ENCODE peak calls at places on chromosome 1, in four cellular contexts. One of them, this sample, is unnamed.

GRCh38 chr1:12580054-12580887 is 37.7 kb downstream of the DHRS3 start:
- DNase-seq in IMR-90: peak
- DNase-seq in H1: no peak
- DNase-seq in GM12878: no peak
- DNase-seq in this sample: no peak

GRCh38 chr1:166870584-166870983 is 5.5 kb downstream of the TADA1 start:
- DNase-seq in IMR-90: no peak
- DNase-seq in GM12878: no peak
- DNase-seq in H1: no peak
- DNase-seq in this sample: no peak

GRCh38 chr1:64822621-64823020 is 77.7 kb downstream of the RAVER2 start:
- DNase-seq in H1: no peak
- DNase-seq in IMR-90: peak
- DNase-seq in GM12878: no peak
- DNase-seq in this sample: no peak

GRCh38 chr1:225863167-225863566 is 19.0 kb downstream of the TMEM63A start:
- DNase-seq in IMR-90: peak
- DNase-seq in H1: no peak
- DNase-seq in GM12878: no peak
- DNase-seq in this sample: no peak

GRCh38 chr1:234968470-234968869 is 160.2 kb downstream of the TOMM20 start:
- DNase-seq in GM12878: no peak
- DNase-seq in H1: no peak
- DNase-seq in IMR-90: no peak
- DNase-seq in this sample: no peak

GRCh38 chr1:201476670-201477344 is 7.8 kb upstream of the PHLDA3 start:
- DNase-seq in H1: no peak
- DNase-seq in IMR-90: no peak
- DNase-seq in GM12878: no peak
- DNase-seq in this sample: no peak

GRCh38 chr1:72649974-72650373 is 367.6 kb upstream of the NEGR1 start:
- DNase-seq in IMR-90: peak
- DNase-seq in H1: no peak
- DNase-seq in GM12878: no peak
- DNase-seq in this sample: no peak

GRCh38 chr1:73756817-73757216 is 441.2 kb downstream of the LRRIQ3 start:
- DNase-seq in GM12878: no peak
- DNase-seq in H1: no peak
- DNase-seq in IMR-90: no peak
- DNase-seq in this sample: no peak

GRCh38 chr1:225448146-225448805 is 20.4 kb upstream of the LBR start:
- DNase-seq in IMR-90: no peak
- DNase-seq in GM12878: no peak
- DNase-seq in H1: no peak
- DNase-seq in this sample: no peak

GRCh38 chr1:204649756-204650155 is 35.8 kb downstream of the LRRN2 start:
- DNase-seq in GM12878: no peak
- DNase-seq in IMR-90: no peak
- DNase-seq in H1: no peak
- DNase-seq in this sample: no peak

GRCh38 chr1:159977364-159978106 is 23.5 kb upstream of the SLAMF9 start:
- DNase-seq in GM12878: no peak
- DNase-seq in H1: no peak
- DNase-seq in IMR-90: no peak
- DNase-seq in this sample: no peak

GRCh38 chr1:240575976-240576666 is 35.8 kb downstream of the GREM2 start:
- DNase-seq in IMR-90: peak
- DNase-seq in GM12878: peak
- DNase-seq in H1: no peak
- DNase-seq in this sample: peak

GRCh38 chr1:87953732-87954344 is 625.2 kb downstream of the LMO4 start:
- DNase-seq in H1: no peak
- DNase-seq in IMR-90: peak
- DNase-seq in GM12878: no peak
- DNase-seq in this sample: peak

GRCh38 chr1:60073605-60074278 is at the start of gene C1orf87:
- DNase-seq in IMR-90: no peak
- DNase-seq in GM12878: no peak
- DNase-seq in H1: peak
- DNase-seq in this sample: peak

GRCh38 chr1:181504294-181505115 is 21.2 kb downstream of the CACNA1E start:
- DNase-seq in GM12878: peak
- DNase-seq in H1: peak
- DNase-seq in IMR-90: peak
- DNase-seq in this sample: peak

GRCh38 chr1:226365166-226365565 is 42.7 kb downstream of the PARP1 start:
- DNase-seq in GM12878: no peak
- DNase-seq in IMR-90: no peak
- DNase-seq in H1: no peak
- DNase-seq in this sample: no peak

GRCh38 chr1:161139765-161140164 is 7.3 kb upstream of the DEDD start:
- DNase-seq in IMR-90: peak
- DNase-seq in H1: no peak
- DNase-seq in GM12878: no peak
- DNase-seq in this sample: no peak

GRCh38 chr1:97906567-97907228 is 14.1 kb downstream of the DPYD start:
- DNase-seq in IMR-90: peak
- DNase-seq in H1: no peak
- DNase-seq in GM12878: no peak
- DNase-seq in this sample: no peak

GRCh38 chr1:74504125-74505065 is 8.0 kb downstream of the LRRC53 start:
- DNase-seq in IMR-90: peak
- DNase-seq in H1: no peak
- DNase-seq in GM12878: peak
- DNase-seq in this sample: peak

GRCh38 chr1:39957299-39958020 is 2.5 kb downstream of the MFSD2A start:
- DNase-seq in H1: no peak
- DNase-seq in IMR-90: peak
- DNase-seq in GM12878: no peak
- DNase-seq in this sample: no peak

GRCh38 chr1:158037876-158038359 is 44.5 kb downstream of the KIRREL1 start:
- DNase-seq in H1: no peak
- DNase-seq in IMR-90: peak
- DNase-seq in GM12878: no peak
- DNase-seq in this sample: no peak

GRCh38 chr1:23807453-23807852 is 6.9 kb upstream of the GALE start:
- DNase-seq in IMR-90: no peak
- DNase-seq in H1: no peak
- DNase-seq in GM12878: no peak
- DNase-seq in this sample: no peak

GRCh38 chr1:91165033-91165654 is 143.3 kb upstream of the ZNF644 start:
- DNase-seq in IMR-90: peak
- DNase-seq in H1: peak
- DNase-seq in GM12878: peak
- DNase-seq in this sample: peak

GRCh38 chr1:172964864-172965263 is 85.9 kb downstream of the TNFSF18 start:
- DNase-seq in IMR-90: peak
- DNase-seq in GM12878: no peak
- DNase-seq in H1: no peak
- DNase-seq in this sample: no peak

GRCh38 chr1:24341260-24341659 is 22.1 kb downstream of the GRHL3 start:
- DNase-seq in GM12878: no peak
- DNase-seq in IMR-90: no peak
- DNase-seq in H1: no peak
- DNase-seq in this sample: no peak

GRCh38 chr1:1967151-1967550 is 36.4 kb downstream of the CFAP74 start:
- DNase-seq in IMR-90: no peak
- DNase-seq in GM12878: no peak
- DNase-seq in H1: no peak
- DNase-seq in this sample: no peak

GRCh38 chr1:29322861-29323585 is 86.7 kb downstream of the PTPRU start:
- DNase-seq in GM12878: no peak
- DNase-seq in H1: no peak
- DNase-seq in IMR-90: no peak
- DNase-seq in this sample: no peak

DNA sequence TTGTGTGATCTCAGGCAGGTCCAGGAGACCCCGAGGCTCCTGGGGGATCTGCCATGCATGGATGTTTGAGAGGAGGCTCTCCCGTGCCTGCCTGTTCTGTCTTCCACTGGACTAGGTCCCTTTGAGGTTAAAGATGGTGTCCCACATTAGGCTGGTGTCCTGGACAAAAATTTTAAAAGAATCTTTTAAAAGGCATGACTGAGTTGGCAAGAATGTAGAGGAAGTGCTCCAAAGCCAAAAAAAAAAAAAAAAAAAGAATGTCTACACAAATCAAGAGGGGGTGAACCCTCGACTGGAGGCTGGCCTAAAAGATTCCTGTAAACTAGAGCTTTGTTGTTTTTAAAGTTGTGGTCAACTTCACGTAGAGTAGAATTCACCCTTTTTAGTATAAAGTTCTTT is 36.4 kb upstream of the PADI1 start:
- DNase-seq in H1: no peak
- DNase-seq in IMR-90: peak
- DNase-seq in GM12878: no peak
- DNase-seq in this sample: no peak
- TF ChIP-seq CHD1 in H1: no peak
- TF ChIP-seq CHD1 in IMR-90: no peak
- TF ChIP-seq CHD1 in GM12878: no peak
- TF ChIP-seq CHD1 in this sample: no peak

DNA sequence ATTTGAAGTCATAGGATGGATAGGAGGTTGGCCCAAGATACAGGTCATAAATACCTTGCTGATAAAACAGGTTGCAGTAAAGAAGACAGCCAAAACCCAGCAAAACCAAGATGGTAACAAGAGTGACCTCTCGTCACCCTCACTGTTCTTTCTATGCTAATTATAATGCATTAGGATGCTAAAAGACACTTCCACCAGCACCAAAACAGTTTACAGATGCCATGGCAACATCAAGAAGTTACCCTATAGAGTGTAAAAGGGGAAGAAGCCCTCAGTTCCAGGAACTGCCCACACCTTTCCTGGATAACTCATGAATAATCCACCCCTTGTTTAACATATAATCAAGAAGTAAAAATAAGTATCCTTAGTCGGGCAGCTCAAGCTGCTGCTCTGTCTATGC is 671.9 kb downstream of the PTPRC start:
- DNase-seq in IMR-90: no peak
- DNase-seq in GM12878: no peak
- DNase-seq in H1: no peak
- DNase-seq in this sample: no peak
- TF ChIP-seq CHD1 in IMR-90: no peak
- TF ChIP-seq CHD1 in GM12878: no peak
- TF ChIP-seq CHD1 in H1: no peak
- TF ChIP-seq CHD1 in this sample: no peak

GRCh38 chr1:19365711-19366110 is 53.6 kb downstream of the SLC66A1 start:
- DNase-seq in IMR-90: peak
- DNase-seq in H1: no peak
- DNase-seq in GM12878: no peak
- DNase-seq in this sample: no peak
- TF ChIP-seq CHD1 in IMR-90: no peak
- TF ChIP-seq CHD1 in H1: no peak
- TF ChIP-seq CHD1 in GM12878: no peak
- TF ChIP-seq CHD1 in this sample: no peak

GRCh38 chr1:151508721-151509292 is 2.4 kb upstream of the CGN start:
- DNase-seq in IMR-90: no peak
- DNase-seq in GM12878: no peak
- DNase-seq in H1: no peak
- DNase-seq in this sample: no peak
- TF ChIP-seq CHD1 in IMR-90: no peak
- TF ChIP-seq CHD1 in GM12878: no peak
- TF ChIP-seq CHD1 in H1: no peak
- TF ChIP-seq CHD1 in this sample: no peak

DNA sequence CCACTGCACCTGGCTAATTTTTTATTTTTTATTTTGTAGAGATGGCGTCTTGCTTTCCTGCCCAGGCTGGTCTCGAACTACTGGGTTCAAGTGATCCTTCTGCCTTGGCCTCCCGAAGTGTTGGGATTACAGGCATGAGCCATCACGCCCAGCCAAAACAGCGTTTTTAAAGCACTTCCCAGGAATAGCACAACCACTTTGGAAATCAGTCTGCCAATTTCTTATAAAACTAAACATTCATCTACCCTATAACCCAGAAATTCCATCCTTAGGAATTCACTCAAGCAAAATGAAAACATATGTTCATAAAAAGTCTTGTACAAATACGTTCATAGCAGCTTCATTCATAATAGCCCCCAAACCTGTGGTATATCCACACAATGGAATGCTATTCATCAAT is 36.2 kb downstream of the PHC2 start:
- DNase-seq in H1: no peak
- DNase-seq in GM12878: no peak
- DNase-seq in IMR-90: peak
- DNase-seq in this sample: no peak
- TF ChIP-seq CHD1 in H1: no peak
- TF ChIP-seq CHD1 in GM12878: no peak
- TF ChIP-seq CHD1 in IMR-90: no peak
- TF ChIP-seq CHD1 in this sample: no peak

GRCh38 chr1:15046487-15047165 is 106.9 kb upstream of the TMEM51 start:
- DNase-seq in IMR-90: peak
- DNase-seq in GM12878: peak
- DNase-seq in H1: peak
- DNase-seq in this sample: peak
- TF ChIP-seq CHD1 in IMR-90: no peak
- TF ChIP-seq CHD1 in GM12878: no peak
- TF ChIP-seq CHD1 in H1: no peak
- TF ChIP-seq CHD1 in this sample: no peak

DNA sequence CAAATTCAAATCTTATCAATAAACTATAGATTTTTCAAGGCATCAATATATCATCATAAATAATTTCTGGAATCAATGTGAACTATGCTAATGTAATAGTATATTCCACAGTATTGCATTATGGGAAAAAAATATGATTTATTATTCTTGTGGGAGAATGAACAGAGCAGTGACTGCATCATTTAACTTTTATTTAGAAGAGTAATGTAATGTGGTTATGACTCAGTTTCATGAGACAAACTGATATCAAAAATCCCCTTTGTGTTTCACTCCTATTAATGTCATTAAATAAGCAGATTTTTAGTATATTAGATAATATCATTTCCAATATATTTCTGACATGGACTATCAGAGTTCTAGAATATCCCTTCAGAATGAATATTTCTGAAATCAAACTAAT is 187.6 kb downstream of the LRRC40 start:
- DNase-seq in H1: no peak
- DNase-seq in IMR-90: peak
- DNase-seq in GM12878: no peak
- DNase-seq in this sample: no peak
- TF ChIP-seq CHD1 in H1: no peak
- TF ChIP-seq CHD1 in IMR-90: no peak
- TF ChIP-seq CHD1 in GM12878: no peak
- TF ChIP-seq CHD1 in this sample: no peak

GRCh38 chr1:228161866-228162265 is 3.7 kb upstream of the IBA57 start:
- DNase-seq in IMR-90: no peak
- DNase-seq in H1: no peak
- DNase-seq in GM12878: no peak
- DNase-seq in this sample: no peak

GRCh38 chr1:228161381-228161780 is 4.2 kb upstream of the IBA57 start:
- DNase-seq in IMR-90: no peak
- DNase-seq in GM12878: no peak
- DNase-seq in H1: no peak
- DNase-seq in this sample: no peak

GRCh38 chr1:228163004-228163753 is 2.4 kb upstream of the IBA57 start:
- DNase-seq in GM12878: no peak
- DNase-seq in IMR-90: no peak
- DNase-seq in H1: no peak
- DNase-seq in this sample: no peak

GRCh38 chr1:228163776-228164534 is 1.6 kb upstream of the IBA57 start:
- DNase-seq in GM12878: no peak
- DNase-seq in H1: no peak
- DNase-seq in IMR-90: no peak
- DNase-seq in this sample: no peak

GRCh38 chr1:228162286-228163003 is 3.2 kb upstream of the IBA57 start:
- DNase-seq in H1: no peak
- DNase-seq in GM12878: no peak
- DNase-seq in IMR-90: no peak
- DNase-seq in this sample: no peak
- TF ChIP-seq CHD1 in H1: no peak
- TF ChIP-seq CHD1 in GM12878: no peak
- TF ChIP-seq CHD1 in IMR-90: no peak
- TF ChIP-seq CHD1 in this sample: no peak